ENCODE peak calls at places on chromosomes 16 and 17, in nine cellular contexts. C is psoas muscle; W is PC-3; I is tibial nerve; T is suprapubic skin; K is A549; J is adrenal gland; M is heart left ventricle; D is CD8-positive, alpha-beta T cell. P is an unnamed sample.
A peak's percentile ranks its signal among the peaks of the same experiment; 100 is the strongest.

GRCh38 chr17:59488805-59489204 is 76.6 kb upstream of the DHX40 start:
- DNase-seq in C (no peak), W (no peak), I (no peak), T (no peak), K (no peak), J (no peak), M (no peak), D (peak; percentile 17), P (no peak)

GRCh38 chr16:31421587-31421986 is 6.6 kb downstream of the COX6A2 start:
- DNase-seq in C (no peak), W (no peak), I (no peak), T (no peak), K (no peak), J (no peak), M (peak; percentile 44), D (peak; percentile 64), P (no peak)

GRCh38 chr16:67526149-67526732 is 2.4 kb upstream of the RIPOR1 start:
- DNase-seq in C (no peak), W (no peak), I (no peak), T (no peak), K (no peak), J (no peak), M (no peak), D (no peak), P (no peak)

GRCh38 chr17:81685108-81685507 is 1.3 kb downstream of the HGS start:
- DNase-seq in C (peak; percentile 50), W (peak; percentile 88), I (no peak), T (no peak), K (no peak), J (no peak), M (no peak), D (no peak), P (no peak)

GRCh38 chr17:76635659-76636360 is 7.7 kb downstream of the ST6GALNAC1 start:
- DNase-seq in C (no peak), W (peak; percentile 25), I (no peak), T (no peak), K (no peak), J (no peak), M (no peak), D (no peak), P (no peak)

GRCh38 chr17:14205992-14206461 is 30.6 kb downstream of the CDRT15 start:
- DNase-seq in C (peak; percentile 92), W (peak; percentile 99), I (no peak), T (no peak), K (no peak), J (no peak), M (peak; percentile 85), D (peak; percentile 82), P (no peak)

GRCh38 chr16:17556276-17557052 is 85.7 kb upstream of the XYLT1 start:
- DNase-seq in C (no peak), W (peak; percentile 17), I (no peak), T (peak; percentile 12), K (peak; percentile 25), J (no peak), M (no peak), D (no peak), P (no peak)

GRCh38 chr17:4709794-4710692 is at the start of gene ARRB2:
- DNase-seq in C (peak; percentile 99), W (peak; percentile 95), I (peak; percentile 90), T (peak; percentile 98), K (peak; percentile 100), J (peak; percentile 99), M (peak; percentile 100), D (peak; percentile 99), P (peak; percentile 92)

GRCh38 chr17:75561927-75562603 is 25.5 kb upstream of the MYO15B start:
- DNase-seq in C (no peak), W (peak; percentile 73), I (no peak), T (no peak), K (peak; percentile 47), J (no peak), M (no peak), D (no peak), P (no peak)

GRCh38 chr17:75559958-75560533 is 27.6 kb upstream of the MYO15B start:
- DNase-seq in C (no peak), W (no peak), I (no peak), T (no peak), K (no peak), J (no peak), M (no peak), D (no peak), P (no peak)

GRCh38 chr17:75557075-75557851 is 30.3 kb upstream of the MYO15B start:
- DNase-seq in C (no peak), W (peak; percentile 78), I (no peak), T (no peak), K (peak; percentile 94), J (peak; percentile 80), M (no peak), D (no peak), P (no peak)

GRCh38 chr17:75557852-75558665 is 29.5 kb upstream of the MYO15B start:
- DNase-seq in C (no peak), W (no peak), I (no peak), T (no peak), K (no peak), J (no peak), M (no peak), D (no peak), P (no peak)

DNA sequence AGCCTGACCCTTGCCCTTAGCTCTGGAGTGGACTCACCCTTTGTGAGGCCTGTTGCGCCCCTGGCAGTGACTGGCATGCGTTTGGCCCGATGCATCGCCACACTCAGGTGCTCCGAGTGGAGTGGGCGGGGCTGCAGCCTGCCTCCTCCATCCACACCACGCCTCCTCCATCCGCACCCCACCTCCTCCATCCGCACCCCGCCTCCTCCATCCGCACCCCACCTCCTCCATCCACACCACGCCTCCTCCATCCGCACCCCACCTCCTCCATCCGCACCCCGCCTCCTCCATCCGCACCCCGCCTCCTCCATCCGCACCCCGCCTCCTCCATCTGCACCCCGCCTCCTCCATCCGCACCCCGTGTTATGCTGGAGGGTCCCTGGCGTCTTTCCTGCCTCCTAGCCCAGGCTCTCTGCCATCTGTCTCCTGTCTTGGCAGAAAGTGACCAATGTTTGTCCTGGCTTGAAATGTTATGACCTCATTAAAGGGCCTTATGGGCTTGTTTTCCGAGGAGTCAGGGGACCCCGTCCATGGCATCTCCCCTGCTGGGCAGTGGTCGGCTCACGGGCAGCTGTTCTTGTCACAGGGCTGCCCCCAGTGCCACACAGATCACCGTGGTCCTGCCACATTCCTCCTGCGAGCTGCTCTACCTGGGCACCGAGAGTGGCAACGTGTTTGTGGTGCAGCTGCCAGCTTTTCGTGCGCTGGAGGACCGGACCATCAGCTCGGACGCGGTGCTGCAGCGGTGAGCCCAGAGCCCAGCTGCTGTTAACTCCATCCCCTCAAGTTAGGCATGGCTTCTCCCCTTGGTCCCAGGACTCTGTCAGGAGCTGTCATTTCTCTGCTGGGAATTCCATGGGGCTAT is 28.7 kb upstream of the MYO15B start:
- DNase-seq in C (no peak), W (no peak), I (no peak), T (no peak), K (no peak), J (no peak), M (no peak), D (no peak), P (no peak)
- H3K4me1 ChIP-seq in C (no peaks in the 10 kb centered on the region), W (peaks cover 35% of the 10 kb centered on the region), I (no peaks in the 10 kb centered on the region), T (peaks cover 4% of the 10 kb centered on the region), K (peaks cover 67% of the 10 kb centered on the region), J (peaks cover 13% of the 10 kb centered on the region), M (no peaks in the 10 kb centered on the region), D (no peaks in the 10 kb centered on the region), P (no peaks in the 10 kb centered on the region)

GRCh38 chr16:87308826-87309225 is 8.4 kb downstream of the C16orf95 start:
- DNase-seq in C (no peak), W (no peak), I (no peak), T (no peak), K (no peak), J (no peak), M (no peak), D (no peak), P (no peak)

GRCh38 chr16:87305505-87306391 is 11.4 kb downstream of the C16orf95 start:
- DNase-seq in C (no peak), W (no peak), I (no peak), T (no peak), K (no peak), J (no peak), M (no peak), D (no peak), P (no peak)

GRCh38 chr16:87304951-87305350 is 12.2 kb downstream of the C16orf95 start:
- DNase-seq in C (no peak), W (no peak), I (no peak), T (no peak), K (no peak), J (no peak), M (no peak), D (no peak), P (no peak)

GRCh38 chr16:87303431-87303930 is 13.7 kb downstream of the C16orf95 start:
- DNase-seq in C (no peak), W (peak; percentile 4), I (no peak), T (no peak), K (no peak), J (no peak), M (no peak), D (no peak), P (no peak)

DNA sequence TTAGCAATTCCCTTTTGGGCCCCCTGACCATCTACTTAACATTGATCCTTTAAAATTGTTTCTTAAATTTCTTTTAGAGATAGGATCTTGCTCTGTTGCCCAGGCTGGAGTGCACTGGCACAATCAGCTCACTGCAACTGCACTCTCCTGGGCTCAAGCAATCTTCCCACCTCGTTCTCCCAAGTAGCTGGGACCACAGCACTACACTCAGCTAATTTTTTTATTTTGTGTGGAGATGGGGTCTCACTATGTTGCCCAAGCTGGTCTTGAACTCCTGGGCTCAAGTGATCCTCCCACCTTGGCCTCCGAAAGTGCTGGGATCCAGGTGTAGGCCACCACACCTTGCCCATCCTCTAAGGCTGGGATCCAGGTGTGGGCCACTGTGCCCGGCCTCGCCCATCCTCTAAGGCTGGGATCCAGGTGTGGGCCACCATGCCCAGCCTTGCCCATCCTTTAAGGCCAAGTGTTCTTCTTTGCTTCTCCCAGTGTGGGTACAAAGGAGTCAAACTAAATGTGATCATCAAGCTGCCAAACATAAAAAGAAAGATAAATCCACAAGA is 13.2 kb downstream of the C16orf95 start:
- DNase-seq in C (no peak), W (no peak), I (no peak), T (no peak), K (no peak), J (no peak), M (no peak), D (no peak), P (no peak)
- TF ChIP-seq CTCF in C (no peak), W (no peak), I (no peak), T (no peak), K (no peak), J (no peak), M (no peak), D (no peak), P (no peak)

GRCh38 chr17:48441862-48442261 is 11.8 kb upstream of the SKAP1 start:
- DNase-seq in C (no peak), W (no peak), I (no peak), T (no peak), K (no peak), J (no peak), M (no peak), D (no peak), P (no peak)

GRCh38 chr17:48443712-48444111 is 13.7 kb upstream of the SKAP1 start:
- DNase-seq in C (no peak), W (no peak), I (no peak), T (no peak), K (no peak), J (no peak), M (no peak), D (no peak), P (no peak)

GRCh38 chr17:48442819-48443218 is 12.8 kb upstream of the SKAP1 start:
- DNase-seq in C (no peak), W (peak; percentile 38), I (no peak), T (no peak), K (no peak), J (no peak), M (no peak), D (no peak), P (no peak)

GRCh38 chr17:48445248-48445620 is 15.2 kb upstream of the SKAP1 start:
- DNase-seq in C (no peak), W (no peak), I (no peak), T (no peak), K (no peak), J (no peak), M (no peak), D (no peak), P (no peak)

DNA sequence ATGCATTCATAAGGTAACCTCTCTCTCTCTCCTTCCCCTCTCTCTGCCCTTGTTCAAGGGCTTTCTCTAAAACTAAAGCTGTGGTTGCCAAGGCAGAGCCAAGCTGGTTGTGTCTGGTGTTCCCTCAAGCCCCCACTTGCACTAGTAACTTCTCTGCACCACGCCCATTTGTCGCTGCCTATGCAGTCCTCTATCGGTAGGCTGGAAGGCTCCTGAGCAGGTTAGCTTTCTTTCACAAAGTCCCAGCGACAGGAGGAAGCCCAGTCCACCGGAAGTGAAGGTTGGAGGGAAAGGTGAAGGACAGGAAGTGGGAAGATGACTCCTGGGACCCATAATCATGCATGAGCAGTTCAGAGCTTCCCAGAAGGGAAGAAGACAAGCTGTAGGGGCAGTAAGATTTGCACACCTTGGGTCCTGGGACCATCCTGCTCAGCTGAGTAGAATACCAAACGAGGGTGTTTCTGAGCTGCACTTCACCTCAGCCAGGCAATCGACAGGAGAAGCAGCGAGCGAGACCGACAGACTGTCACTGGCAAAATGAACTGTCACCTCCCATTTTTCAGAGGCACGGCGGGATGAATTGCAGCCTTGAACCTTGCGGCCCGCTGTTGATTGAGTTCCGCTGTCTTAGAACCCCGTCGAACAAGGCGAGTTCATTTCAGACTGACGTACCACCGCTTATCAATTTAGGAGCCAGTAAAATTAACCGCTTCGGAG is 14.7 kb upstream of the SKAP1 start:
- DNase-seq in C (no peak), W (no peak), I (no peak), T (peak; percentile 52), K (no peak), J (no peak), M (no peak), D (peak; percentile 64), P (no peak)
- H3K4me3 ChIP-seq in C (no peak overlapping the region), W (no peak overlapping the region), I (no peak overlapping the region), T (no peak overlapping the region), K (no peak overlapping the region), J (no peak overlapping the region), M (no peak overlapping the region), D (peak overlapping the region; percentile 23), P (no peak overlapping the region)

DNA sequence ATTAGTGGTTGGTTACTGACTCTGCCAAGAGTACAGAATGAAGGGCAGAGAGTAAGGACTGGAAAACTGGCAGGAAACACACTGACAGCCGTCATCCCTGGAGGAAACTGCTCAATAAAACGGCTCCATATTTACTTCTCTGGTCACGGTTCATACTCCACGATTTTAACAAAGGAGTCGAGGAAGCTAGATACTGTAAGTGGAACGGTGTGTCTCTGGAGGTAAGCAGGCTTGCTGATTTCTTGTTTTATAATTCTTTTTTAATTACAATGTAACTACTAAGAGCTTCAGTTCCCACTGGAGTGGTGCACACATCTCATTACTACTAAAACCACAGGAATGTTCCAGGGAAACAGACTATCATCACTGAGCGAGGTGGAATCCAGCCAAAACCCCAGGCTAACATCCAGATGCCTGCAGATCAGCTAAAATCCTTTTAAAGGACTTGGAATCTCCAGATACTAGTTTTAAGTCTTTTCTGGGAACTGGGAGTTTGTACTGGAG is 17.8 kb downstream of the SERPINF1 start:
- DNase-seq in C (peak; percentile 84), W (peak; percentile 77), I (peak; percentile 97), T (peak; percentile 93), K (no peak), J (no peak), M (no peak), D (no peak), P (no peak)
- H3K4me1 ChIP-seq in C (peaks cover 60% of the 10 kb centered on the region), W (peaks cover 11% of the 10 kb centered on the region), I (peaks cover 36% of the 10 kb centered on the region), T (peaks cover 67% of the 10 kb centered on the region), K (no peaks in the 10 kb centered on the region), J (peaks cover 11% of the 10 kb centered on the region), M (peaks cover 40% of the 10 kb centered on the region), D (no peaks in the 10 kb centered on the region), P (peaks cover 60% of the 10 kb centered on the region)

P was measured in thoracic aorta.